ENCODE peak calls at places on chromosome 20, in four cellular contexts. P, I, R and H are unnamed samples.
A peak's percentile ranks its signal among the peaks of the same experiment; 100 is the strongest.

GRCh38 chr20:62010551-62011402 is 54.9 kb downstream of the TAF4 start:
- DNase-seq in R (peak; percentile 44), P (peak; percentile 64), I (no peak), H (peak; percentile 37)

GRCh38 chr20:1443085-1443484 is 23.6 kb downstream of the NSFL1C start:
- DNase-seq in I (no peak), P (no peak), R (no peak), H (no peak)

GRCh38 chr20:47272893-47273590 is 83.5 kb downstream of the ZMYND8 start:
- DNase-seq in I (no peak), P (peak; percentile 81), R (peak; percentile 42), H (peak; percentile 73)

GRCh38 chr20:5127204-5127858 is 523 bp downstream of the CDS2 start:
- DNase-seq in P (peak; percentile 85), I (no peak), R (peak; percentile 53), H (peak; percentile 81)

GRCh38 chr20:63167026-63167917 is 48.7 kb downstream of the YTHDF1 start:
- DNase-seq in P (peak; percentile 29), I (no peak), R (no peak), H (no peak)

GRCh38 chr20:37958856-37959255 is 55.9 kb downstream of the VSTM2L start:
- DNase-seq in I (no peak), P (peak; percentile 26), R (no peak), H (no peak)

GRCh38 chr20:60752741-60753420 is 499.2 kb upstream of the CDH4 start:
- DNase-seq in P (peak; percentile 67), R (no peak), I (no peak), H (no peak)

GRCh38 chr20:39136145-39136544 is 174.0 kb downstream of the DHX35 start:
- DNase-seq in I (no peak), R (no peak), P (no peak), H (no peak)

GRCh38 chr20:22523499-22524392 is 60.6 kb downstream of the FOXA2 start:
- DNase-seq in I (no peak), R (no peak), P (peak; percentile 71), H (no peak)

GRCh38 chr20:46307139-46307998 is 929 bp downstream of the CDH22 start:
- DNase-seq in I (no peak), P (peak; percentile 72), R (peak; percentile 48), H (peak; percentile 79)

GRCh38 chr20:750801-751200 is 17.5 kb downstream of the SLC52A3 start:
- DNase-seq in I (no peak), P (peak; percentile 71), R (no peak), H (no peak)

GRCh38 chr20:16530201-16530681 is 43.0 kb downstream of the KIF16B start:
- DNase-seq in R (no peak), I (no peak), P (peak; percentile 68), H (no peak)